ENCODE peak calls at places on chromosomes 6 and 20, in five cellular contexts. One of them, this sample, is unnamed. For H3K9me3, the result is how much of the 10 kb centered on the place peaks cover.

GRCh38 chr6:57257911-57258541 is 35.9 kb upstream of the RAB23 start:
- DNase-seq in GM12878: no peak
- DNase-seq in colonic mucosa: no peak
- DNase-seq in fibroblast of lung: peak
- DNase-seq in IMR-90: peak
- DNase-seq in this sample: peak

GRCh38 chr6:24721461-24722215 is 2.7 kb upstream of the C6orf62 start:
- DNase-seq in colonic mucosa: peak
- DNase-seq in fibroblast of lung: no peak
- DNase-seq in GM12878: no peak
- DNase-seq in IMR-90: peak
- DNase-seq in this sample: no peak

GRCh38 chr6:10409766-10410209 is 5.1 kb downstream of the TFAP2A start:
- DNase-seq in GM12878: no peak
- DNase-seq in fibroblast of lung: no peak
- DNase-seq in IMR-90: no peak
- DNase-seq in colonic mucosa: no peak
- DNase-seq in this sample: peak

GRCh38 chr20:11059659-11060058 is 385.9 kb upstream of the JAG1 start:
- DNase-seq in IMR-90: no peak
- DNase-seq in fibroblast of lung: no peak
- DNase-seq in GM12878: no peak
- DNase-seq in colonic mucosa: no peak
- DNase-seq in this sample: no peak

GRCh38 chr20:10219452-10219791 is 792 bp downstream of the SNAP25 start:
- DNase-seq in GM12878: no peak
- DNase-seq in colonic mucosa: peak
- DNase-seq in IMR-90: peak
- DNase-seq in fibroblast of lung: peak
- DNase-seq in this sample: peak

GRCh38 chr20:35792740-35793139 is 20.9 kb downstream of the PHF20 start:
- DNase-seq in IMR-90: no peak
- DNase-seq in fibroblast of lung: no peak
- DNase-seq in colonic mucosa: no peak
- DNase-seq in GM12878: no peak
- DNase-seq in this sample: no peak

GRCh38 chr6:125584468-125584939 is 164.9 kb upstream of the HEY2 start:
- DNase-seq in IMR-90: peak
- DNase-seq in fibroblast of lung: peak
- DNase-seq in colonic mucosa: no peak
- DNase-seq in GM12878: no peak
- DNase-seq in this sample: peak

GRCh38 chr6:28235912-28236452 is 10.9 kb downstream of the ZSCAN9 start:
- DNase-seq in IMR-90: no peak
- DNase-seq in fibroblast of lung: no peak
- DNase-seq in GM12878: no peak
- DNase-seq in colonic mucosa: no peak
- DNase-seq in this sample: no peak

DNA sequence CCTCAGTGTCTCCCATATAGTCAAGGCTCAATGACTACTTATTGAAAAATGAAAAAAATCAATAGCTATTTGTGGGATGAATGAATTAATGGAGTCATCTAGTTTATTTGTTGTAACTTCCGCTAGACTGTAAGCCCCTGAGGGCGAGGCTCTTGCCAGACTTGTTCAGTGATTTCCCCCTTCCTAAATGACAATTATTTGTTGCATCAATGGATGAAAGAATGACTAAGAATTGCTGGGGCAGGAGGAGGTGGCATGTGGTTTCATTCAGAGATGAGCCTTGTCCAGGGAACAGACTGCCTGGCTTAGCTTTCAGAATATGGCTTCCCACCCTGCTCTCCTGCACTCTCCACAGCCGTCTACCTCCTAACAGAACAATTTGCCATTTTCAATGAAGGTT is 1.1 kb upstream of the PRELID3B start:
- DNase-seq in GM12878: no peak
- DNase-seq in fibroblast of lung: no peak
- DNase-seq in IMR-90: no peak
- DNase-seq in colonic mucosa: no peak
- DNase-seq in this sample: peak
- H3K9ac ChIP-seq in GM12878: no peak
- H3K9ac ChIP-seq in fibroblast of lung: no peak
- H3K9ac ChIP-seq in IMR-90: no peak
- H3K9ac ChIP-seq in colonic mucosa: no peak
- H3K9ac ChIP-seq in this sample: peak

GRCh38 chr6:157753291-157753690 is 69.8 kb upstream of the SNX9 start:
- DNase-seq in colonic mucosa: no peak
- DNase-seq in IMR-90: no peak
- DNase-seq in fibroblast of lung: no peak
- DNase-seq in GM12878: no peak
- DNase-seq in this sample: peak
- H3K9me3 ChIP-seq in colonic mucosa: under half
- H3K9me3 ChIP-seq in IMR-90: under half
- H3K9me3 ChIP-seq in fibroblast of lung: under half
- H3K9me3 ChIP-seq in GM12878: under half
- H3K9me3 ChIP-seq in this sample: under half

DNA sequence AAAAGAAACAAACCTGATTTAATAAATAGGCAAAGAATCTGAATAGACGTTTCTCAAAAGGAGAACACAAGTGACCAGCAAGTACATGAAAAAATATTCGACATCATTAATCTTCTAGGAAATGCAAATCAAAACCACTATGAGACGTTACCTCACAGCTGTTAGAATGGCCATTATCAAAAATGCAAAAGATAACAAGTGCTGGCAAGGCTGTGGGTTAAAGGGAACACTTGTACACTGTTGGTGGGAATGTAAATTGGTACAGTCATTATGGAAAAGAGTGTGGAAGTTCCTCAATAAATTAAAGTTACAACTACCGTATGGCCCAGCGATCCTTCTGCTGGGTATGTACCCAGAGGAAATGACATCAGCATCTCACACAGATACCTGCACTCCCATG is 253.9 kb upstream of the BMP2 start:
- DNase-seq in fibroblast of lung: no peak
- DNase-seq in colonic mucosa: no peak
- DNase-seq in GM12878: no peak
- DNase-seq in IMR-90: no peak
- DNase-seq in this sample: no peak
- H3K4me3 ChIP-seq in fibroblast of lung: no peak
- H3K4me3 ChIP-seq in colonic mucosa: no peak
- H3K4me3 ChIP-seq in GM12878: no peak
- H3K4me3 ChIP-seq in IMR-90: no peak
- H3K4me3 ChIP-seq in this sample: no peak

DNA sequence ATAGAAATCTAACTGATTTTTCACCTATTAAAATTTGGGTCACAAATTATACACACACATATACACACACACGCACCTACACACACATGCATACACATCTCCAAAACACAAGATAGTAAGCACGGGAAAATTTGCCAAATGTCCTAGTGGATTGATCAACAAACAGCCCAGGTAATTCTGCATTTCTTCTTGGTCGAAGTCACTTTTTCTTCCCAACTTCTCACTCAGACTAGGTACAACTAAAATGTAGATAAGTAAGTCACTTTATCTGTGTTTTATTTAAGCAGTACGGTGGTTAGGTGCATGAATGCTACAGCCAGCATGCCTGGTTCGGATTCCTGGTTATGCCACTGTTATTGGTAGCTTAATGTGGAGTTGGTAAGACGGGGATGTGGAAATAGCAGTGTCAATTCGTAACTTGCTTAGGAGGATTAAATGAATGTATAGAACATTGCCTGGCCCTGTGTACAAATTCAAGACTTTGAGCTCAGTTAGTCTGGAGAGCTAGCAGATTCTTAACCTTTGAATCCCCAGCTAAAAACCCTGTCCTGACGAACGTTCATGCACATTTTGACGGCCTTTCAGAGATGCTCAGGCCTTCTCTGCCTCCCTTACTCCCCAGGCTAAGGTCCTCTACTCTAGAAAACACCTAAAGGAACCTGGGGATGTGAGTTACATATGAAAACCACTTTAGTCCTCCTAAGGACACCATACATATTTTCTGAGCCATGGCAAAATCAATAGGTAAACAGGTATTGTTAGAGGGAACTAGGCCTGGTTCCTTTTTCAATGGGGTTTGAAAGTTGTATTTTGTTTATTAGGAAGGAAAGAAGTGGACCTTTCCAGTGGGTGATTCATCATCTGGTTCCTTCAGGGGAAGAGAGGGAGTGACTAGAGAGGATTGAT is 50.9 kb downstream of the CYP24A1 start:
- DNase-seq in IMR-90: no peak
- DNase-seq in GM12878: no peak
- DNase-seq in colonic mucosa: no peak
- DNase-seq in fibroblast of lung: no peak
- DNase-seq in this sample: no peak
- H3K9ac ChIP-seq in IMR-90: no peak
- H3K9ac ChIP-seq in GM12878: no peak
- H3K9ac ChIP-seq in colonic mucosa: no peak
- H3K9ac ChIP-seq in fibroblast of lung: no peak
- H3K9ac ChIP-seq in this sample: no peak

GRCh38 chr6:80535914-80536565 is 429.6 kb downstream of the BCKDHB start:
- DNase-seq in GM12878: no peak
- DNase-seq in fibroblast of lung: peak
- DNase-seq in IMR-90: peak
- DNase-seq in colonic mucosa: no peak
- DNase-seq in this sample: no peak
- H3K9me3 ChIP-seq in GM12878: under half
- H3K9me3 ChIP-seq in fibroblast of lung: under half
- H3K9me3 ChIP-seq in IMR-90: under half
- H3K9me3 ChIP-seq in colonic mucosa: under half
- H3K9me3 ChIP-seq in this sample: under half

GRCh38 chr6:33904050-33904827 is 100.4 kb upstream of the MLN start:
- DNase-seq in fibroblast of lung: no peak
- DNase-seq in GM12878: peak
- DNase-seq in colonic mucosa: peak
- DNase-seq in IMR-90: no peak
- DNase-seq in this sample: no peak
- H3K4me3 ChIP-seq in fibroblast of lung: no peak
- H3K4me3 ChIP-seq in GM12878: no peak
- H3K4me3 ChIP-seq in colonic mucosa: no peak
- H3K4me3 ChIP-seq in IMR-90: no peak
- H3K4me3 ChIP-seq in this sample: no peak

DNA sequence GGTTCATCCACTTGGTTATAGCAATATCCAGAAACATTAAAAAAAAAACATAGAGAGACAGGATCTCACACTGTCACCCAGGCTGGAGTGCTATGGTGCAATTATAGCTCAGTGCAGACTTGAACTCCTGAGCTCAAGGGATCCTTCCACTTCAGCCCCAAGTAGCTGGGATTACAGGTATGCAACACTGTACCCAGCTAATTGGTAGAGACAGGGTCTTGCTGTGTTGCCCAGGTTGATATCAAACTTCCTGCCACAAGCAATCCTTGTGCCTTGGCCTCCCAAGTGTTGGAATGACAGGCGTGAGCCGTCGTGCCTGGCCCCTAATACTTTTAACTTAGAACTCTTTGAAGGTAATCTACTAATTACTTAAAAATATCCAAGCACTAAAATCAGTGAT is 818 bp upstream of the SLC17A1 start:
- DNase-seq in IMR-90: no peak
- DNase-seq in GM12878: no peak
- DNase-seq in fibroblast of lung: no peak
- DNase-seq in colonic mucosa: no peak
- DNase-seq in this sample: no peak
- H3K9ac ChIP-seq in IMR-90: no peak
- H3K9ac ChIP-seq in GM12878: no peak
- H3K9ac ChIP-seq in fibroblast of lung: no peak
- H3K9ac ChIP-seq in colonic mucosa: no peak
- H3K9ac ChIP-seq in this sample: no peak

DNA sequence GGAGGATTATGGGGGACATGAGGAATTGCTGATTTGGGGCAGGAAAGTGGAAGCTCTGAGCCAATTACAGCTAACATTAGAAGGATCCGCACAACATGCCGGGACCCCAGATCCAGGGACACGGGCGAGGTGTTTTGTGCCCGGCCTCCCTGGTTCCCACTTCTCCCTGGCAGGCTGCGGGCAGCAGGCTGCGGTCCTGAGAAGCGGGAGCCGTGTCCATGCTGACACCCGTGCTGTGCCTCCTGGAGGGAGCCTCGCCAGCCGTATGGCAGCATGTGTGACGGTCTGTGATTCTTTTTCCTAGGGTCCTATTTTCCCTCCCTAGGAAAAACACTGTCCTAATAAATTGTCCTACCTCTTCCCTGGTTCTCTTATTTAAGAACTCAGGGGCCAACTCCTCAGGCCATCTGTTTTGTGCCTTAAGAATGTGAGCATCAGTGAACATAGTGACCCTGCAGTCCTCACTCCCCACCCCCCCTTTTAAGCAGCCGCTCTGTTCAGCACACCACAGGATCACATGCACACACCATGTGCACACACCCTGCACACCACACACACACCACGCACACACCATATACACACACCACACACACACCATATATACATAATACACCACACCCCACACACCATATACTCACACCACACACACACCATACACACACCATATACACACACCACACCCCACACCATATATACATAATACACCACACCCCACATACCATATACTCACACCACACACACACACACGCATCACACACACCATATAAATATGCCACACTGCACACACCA is 49.9 kb downstream of the DACT2 start:
- DNase-seq in fibroblast of lung: no peak
- DNase-seq in GM12878: no peak
- DNase-seq in IMR-90: no peak
- DNase-seq in colonic mucosa: no peak
- DNase-seq in this sample: no peak
- H3K9me3 ChIP-seq in fibroblast of lung: under half
- H3K9me3 ChIP-seq in GM12878: under half
- H3K9me3 ChIP-seq in IMR-90: under half
- H3K9me3 ChIP-seq in colonic mucosa: under half
- H3K9me3 ChIP-seq in this sample: under half

This sample was measured in adipocyte.